ENCODE peak calls at places on chromosomes 1 and 21, in ten cellular contexts. One of them, this sample, is unnamed.

GRCh38 chr21:42463861-42464515 is 32.0 kb downstream of the RSPH1 start:
- DNase-seq in tibial artery: no peak
- DNase-seq in mammary epithelial cell: peak; percentile 53
- DNase-seq in sigmoid colon: no peak
- DNase-seq in keratinocyte: no peak
- DNase-seq in stomach: peak; percentile 73
- DNase-seq in IMR-90: peak; percentile 68
- DNase-seq in colonic mucosa: peak; percentile 76
- DNase-seq in mucosa of descending colon: peak; percentile 70
- DNase-seq in A549: peak; percentile 80
- DNase-seq in this sample: peak; percentile 47

GRCh38 chr1:7225711-7226505 is 440.7 kb downstream of the CAMTA1 start:
- DNase-seq in tibial artery: no peak
- DNase-seq in mammary epithelial cell: no peak
- DNase-seq in sigmoid colon: no peak
- DNase-seq in keratinocyte: no peak
- DNase-seq in stomach: no peak
- DNase-seq in IMR-90: no peak
- DNase-seq in colonic mucosa: peak; percentile 2
- DNase-seq in mucosa of descending colon: no peak
- DNase-seq in A549: no peak
- DNase-seq in this sample: no peak

GRCh38 chr1:69421286-69421685 is 146.4 kb upstream of the LRRC7 start:
- DNase-seq in tibial artery: no peak
- DNase-seq in mammary epithelial cell: peak; percentile 63
- DNase-seq in sigmoid colon: no peak
- DNase-seq in keratinocyte: no peak
- DNase-seq in stomach: no peak
- DNase-seq in IMR-90: no peak
- DNase-seq in colonic mucosa: no peak
- DNase-seq in mucosa of descending colon: no peak
- DNase-seq in A549: no peak
- DNase-seq in this sample: no peak

GRCh38 chr1:151858030-151858746 is 4.7 kb upstream of the THEM5 start:
- DNase-seq in tibial artery: no peak
- DNase-seq in mammary epithelial cell: peak; percentile 61
- DNase-seq in sigmoid colon: no peak
- DNase-seq in keratinocyte: no peak
- DNase-seq in stomach: no peak
- DNase-seq in IMR-90: peak; percentile 29
- DNase-seq in colonic mucosa: no peak
- DNase-seq in mucosa of descending colon: no peak
- DNase-seq in A549: no peak
- DNase-seq in this sample: no peak

GRCh38 chr1:155934933-155935590 is 849 bp upstream of the KHDC4 start:
- DNase-seq in tibial artery: no peak
- DNase-seq in mammary epithelial cell: no peak
- DNase-seq in sigmoid colon: no peak
- DNase-seq in keratinocyte: no peak
- DNase-seq in stomach: no peak
- DNase-seq in IMR-90: no peak
- DNase-seq in colonic mucosa: no peak
- DNase-seq in mucosa of descending colon: peak; percentile 31
- DNase-seq in A549: no peak
- DNase-seq in this sample: no peak

GRCh38 chr1:204685236-204686006 is at the start of gene LRRN2:
- DNase-seq in tibial artery: no peak
- DNase-seq in mammary epithelial cell: no peak
- DNase-seq in sigmoid colon: peak; percentile 75
- DNase-seq in keratinocyte: no peak
- DNase-seq in stomach: no peak
- DNase-seq in IMR-90: no peak
- DNase-seq in colonic mucosa: peak; percentile 69
- DNase-seq in mucosa of descending colon: peak; percentile 70
- DNase-seq in A549: peak; percentile 28
- DNase-seq in this sample: peak; percentile 53

GRCh38 chr1:213244664-213245091 is 193.6 kb downstream of the RPS6KC1 start:
- DNase-seq in tibial artery: no peak
- DNase-seq in mammary epithelial cell: peak; percentile 14
- DNase-seq in sigmoid colon: no peak
- DNase-seq in keratinocyte: no peak
- DNase-seq in stomach: no peak
- DNase-seq in IMR-90: peak; percentile 65
- DNase-seq in colonic mucosa: peak; percentile 22
- DNase-seq in mucosa of descending colon: no peak
- DNase-seq in A549: peak; percentile 49
- DNase-seq in this sample: peak; percentile 47

GRCh38 chr1:96538883-96539282 is 182.7 kb upstream of the PTBP2 start:
- DNase-seq in tibial artery: peak; percentile 66
- DNase-seq in mammary epithelial cell: no peak
- DNase-seq in sigmoid colon: peak; percentile 85
- DNase-seq in keratinocyte: no peak
- DNase-seq in stomach: no peak
- DNase-seq in IMR-90: peak; percentile 94
- DNase-seq in colonic mucosa: peak; percentile 35
- DNase-seq in mucosa of descending colon: peak; percentile 31
- DNase-seq in A549: no peak
- DNase-seq in this sample: peak; percentile 16

GRCh38 chr1:55635856-55636255 is 420.7 kb upstream of the USP24 start:
- DNase-seq in tibial artery: peak; percentile 39
- DNase-seq in mammary epithelial cell: no peak
- DNase-seq in sigmoid colon: no peak
- DNase-seq in keratinocyte: no peak
- DNase-seq in stomach: no peak
- DNase-seq in IMR-90: peak; percentile 43
- DNase-seq in colonic mucosa: no peak
- DNase-seq in mucosa of descending colon: no peak
- DNase-seq in A549: no peak
- DNase-seq in this sample: no peak

GRCh38 chr1:19310720-19311502 is 1.0 kb downstream of the AKR7A2 start:
- DNase-seq in tibial artery: no peak
- DNase-seq in mammary epithelial cell: no peak
- DNase-seq in sigmoid colon: peak; percentile 40
- DNase-seq in keratinocyte: no peak
- DNase-seq in stomach: no peak
- DNase-seq in IMR-90: peak; percentile 18
- DNase-seq in colonic mucosa: peak; percentile 53
- DNase-seq in mucosa of descending colon: peak; percentile 39
- DNase-seq in A549: no peak
- DNase-seq in this sample: no peak

GRCh38 chr1:224585051-224585450 is 31.1 kb upstream of the CNIH3 start:
- DNase-seq in tibial artery: no peak
- DNase-seq in mammary epithelial cell: no peak
- DNase-seq in sigmoid colon: no peak
- DNase-seq in keratinocyte: no peak
- DNase-seq in stomach: no peak
- DNase-seq in IMR-90: no peak
- DNase-seq in colonic mucosa: no peak
- DNase-seq in mucosa of descending colon: no peak
- DNase-seq in A549: no peak
- DNase-seq in this sample: no peak

GRCh38 chr1:195960580-195960979 is 647.7 kb downstream of the KCNT2 start:
- DNase-seq in tibial artery: no peak
- DNase-seq in mammary epithelial cell: no peak
- DNase-seq in sigmoid colon: no peak
- DNase-seq in keratinocyte: no peak
- DNase-seq in stomach: no peak
- DNase-seq in IMR-90: no peak
- DNase-seq in colonic mucosa: no peak
- DNase-seq in mucosa of descending colon: no peak
- DNase-seq in A549: no peak
- DNase-seq in this sample: no peak

GRCh38 chr1:5273280-5274003 is 619.0 kb downstream of the AJAP1 start:
- DNase-seq in tibial artery: no peak
- DNase-seq in mammary epithelial cell: no peak
- DNase-seq in sigmoid colon: peak; percentile 12
- DNase-seq in keratinocyte: no peak
- DNase-seq in stomach: no peak
- DNase-seq in IMR-90: no peak
- DNase-seq in colonic mucosa: no peak
- DNase-seq in mucosa of descending colon: no peak
- DNase-seq in A549: no peak
- DNase-seq in this sample: no peak

GRCh38 chr1:59025898-59026426 is 242.1 kb upstream of the JUN start:
- DNase-seq in tibial artery: no peak
- DNase-seq in mammary epithelial cell: no peak
- DNase-seq in sigmoid colon: no peak
- DNase-seq in keratinocyte: no peak
- DNase-seq in stomach: no peak
- DNase-seq in IMR-90: peak; percentile 47
- DNase-seq in colonic mucosa: no peak
- DNase-seq in mucosa of descending colon: no peak
- DNase-seq in A549: no peak
- DNase-seq in this sample: no peak

GRCh38 chr21:43933680-43934079 is 68.7 kb downstream of the AGPAT3 start:
- DNase-seq in tibial artery: no peak
- DNase-seq in mammary epithelial cell: no peak
- DNase-seq in sigmoid colon: no peak
- DNase-seq in keratinocyte: no peak
- DNase-seq in stomach: no peak
- DNase-seq in IMR-90: no peak
- DNase-seq in colonic mucosa: no peak
- DNase-seq in mucosa of descending colon: no peak
- DNase-seq in A549: no peak
- DNase-seq in this sample: no peak

GRCh38 chr1:201565024-201565730 is 26.2 kb downstream of the NAV1 start:
- DNase-seq in tibial artery: no peak
- DNase-seq in mammary epithelial cell: no peak
- DNase-seq in sigmoid colon: peak; percentile 86
- DNase-seq in keratinocyte: no peak
- DNase-seq in stomach: no peak
- DNase-seq in IMR-90: no peak
- DNase-seq in colonic mucosa: no peak
- DNase-seq in mucosa of descending colon: no peak
- DNase-seq in A549: no peak
- DNase-seq in this sample: no peak
- H3K4me1 ChIP-seq in tibial artery: peaks cover 9% of the 10 kb centered on the region
- H3K4me1 ChIP-seq in mammary epithelial cell: peaks cover 11% of the 10 kb centered on the region
- H3K4me1 ChIP-seq in sigmoid colon: no peaks in the 10 kb centered on the region
- H3K4me1 ChIP-seq in keratinocyte: no peaks in the 10 kb centered on the region
- H3K4me1 ChIP-seq in stomach: peaks cover 3% of the 10 kb centered on the region
- H3K4me1 ChIP-seq in IMR-90: peaks cover 27% of the 10 kb centered on the region
- H3K4me1 ChIP-seq in colonic mucosa: no peaks in the 10 kb centered on the region
- H3K4me1 ChIP-seq in mucosa of descending colon: no peaks in the 10 kb centered on the region
- H3K4me1 ChIP-seq in A549: peaks cover 29% of the 10 kb centered on the region
- H3K4me1 ChIP-seq in this sample: peaks cover 9% of the 10 kb centered on the region

DNA sequence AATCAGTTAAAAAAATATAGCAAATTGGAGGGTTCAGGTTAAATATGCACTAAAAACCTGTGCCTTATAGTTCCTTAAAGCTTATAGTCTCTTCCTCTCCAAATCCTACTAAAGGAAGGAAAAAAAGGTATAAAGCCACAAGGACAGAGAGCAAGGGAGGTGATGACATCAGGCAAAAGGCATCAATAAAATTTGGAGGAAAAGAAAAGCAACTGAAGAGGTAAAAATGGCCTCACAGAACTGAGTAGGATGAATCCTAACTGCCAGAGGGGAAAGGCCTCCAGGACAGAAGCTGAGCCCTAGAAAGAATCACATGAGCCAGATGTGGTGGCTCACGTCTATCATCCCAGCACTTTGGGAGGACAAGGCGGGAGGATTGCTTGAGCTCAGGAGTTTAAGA is 8.1 kb downstream of the CCSAP start:
- DNase-seq in tibial artery: no peak
- DNase-seq in mammary epithelial cell: no peak
- DNase-seq in sigmoid colon: no peak
- DNase-seq in keratinocyte: no peak
- DNase-seq in stomach: no peak
- DNase-seq in IMR-90: no peak
- DNase-seq in colonic mucosa: no peak
- DNase-seq in mucosa of descending colon: no peak
- DNase-seq in A549: no peak
- DNase-seq in this sample: no peak
- TF ChIP-seq CTCF in tibial artery: no peak
- TF ChIP-seq CTCF in mammary epithelial cell: no peak
- TF ChIP-seq CTCF in sigmoid colon: no peak
- TF ChIP-seq CTCF in keratinocyte: no peak
- TF ChIP-seq CTCF in stomach: no peak
- TF ChIP-seq CTCF in IMR-90: no peak
- TF ChIP-seq CTCF in colonic mucosa: no peak
- TF ChIP-seq CTCF in mucosa of descending colon: no peak
- TF ChIP-seq CTCF in A549: no peak
- TF ChIP-seq CTCF in this sample: no peak

GRCh38 chr1:198774418-198774817 is 135.6 kb downstream of the PTPRC start:
- DNase-seq in tibial artery: no peak
- DNase-seq in mammary epithelial cell: no peak
- DNase-seq in sigmoid colon: no peak
- DNase-seq in keratinocyte: no peak
- DNase-seq in stomach: no peak
- DNase-seq in IMR-90: no peak
- DNase-seq in colonic mucosa: no peak
- DNase-seq in mucosa of descending colon: no peak
- DNase-seq in A549: no peak
- DNase-seq in this sample: no peak

GRCh38 chr1:198775606-198776005 is 136.8 kb downstream of the PTPRC start:
- DNase-seq in tibial artery: peak; percentile 24
- DNase-seq in mammary epithelial cell: no peak
- DNase-seq in sigmoid colon: no peak
- DNase-seq in keratinocyte: no peak
- DNase-seq in stomach: no peak
- DNase-seq in IMR-90: peak; percentile 46
- DNase-seq in colonic mucosa: no peak
- DNase-seq in mucosa of descending colon: no peak
- DNase-seq in A549: no peak
- DNase-seq in this sample: no peak

GRCh38 chr1:198776602-198777029 is 137.8 kb downstream of the PTPRC start:
- DNase-seq in tibial artery: peak; percentile 41
- DNase-seq in mammary epithelial cell: peak; percentile 98
- DNase-seq in sigmoid colon: peak; percentile 71
- DNase-seq in keratinocyte: peak; percentile 56
- DNase-seq in stomach: no peak
- DNase-seq in IMR-90: peak; percentile 98
- DNase-seq in colonic mucosa: no peak
- DNase-seq in mucosa of descending colon: peak; percentile 19
- DNase-seq in A549: no peak
- DNase-seq in this sample: no peak

GRCh38 chr1:198780376-198780775 is 141.5 kb downstream of the PTPRC start:
- DNase-seq in tibial artery: no peak
- DNase-seq in mammary epithelial cell: no peak
- DNase-seq in sigmoid colon: no peak
- DNase-seq in keratinocyte: no peak
- DNase-seq in stomach: no peak
- DNase-seq in IMR-90: peak; percentile 26
- DNase-seq in colonic mucosa: no peak
- DNase-seq in mucosa of descending colon: no peak
- DNase-seq in A549: no peak
- DNase-seq in this sample: no peak

GRCh38 chr1:198778049-198778448 is 139.2 kb downstream of the PTPRC start:
- DNase-seq in tibial artery: peak; percentile 32
- DNase-seq in mammary epithelial cell: no peak
- DNase-seq in sigmoid colon: no peak
- DNase-seq in keratinocyte: no peak
- DNase-seq in stomach: no peak
- DNase-seq in IMR-90: peak; percentile 9
- DNase-seq in colonic mucosa: peak; percentile 31
- DNase-seq in mucosa of descending colon: peak; percentile 22
- DNase-seq in A549: no peak
- DNase-seq in this sample: peak; percentile 5
- H3K4me1 ChIP-seq in tibial artery: no peaks in the 10 kb centered on the region
- H3K4me1 ChIP-seq in mammary epithelial cell: peaks cover 33% of the 10 kb centered on the region
- H3K4me1 ChIP-seq in sigmoid colon: no peaks in the 10 kb centered on the region
- H3K4me1 ChIP-seq in keratinocyte: peaks cover 16% of the 10 kb centered on the region
- H3K4me1 ChIP-seq in stomach: no peaks in the 10 kb centered on the region
- H3K4me1 ChIP-seq in IMR-90: peaks cover 13% of the 10 kb centered on the region
- H3K4me1 ChIP-seq in colonic mucosa: no peaks in the 10 kb centered on the region
- H3K4me1 ChIP-seq in mucosa of descending colon: no peaks in the 10 kb centered on the region
- H3K4me1 ChIP-seq in A549: no peaks in the 10 kb centered on the region
- H3K4me1 ChIP-seq in this sample: no peaks in the 10 kb centered on the region

GRCh38 chr1:165768513-165769394 is at the start of gene TMCO1:
- DNase-seq in tibial artery: peak; percentile 97
- DNase-seq in mammary epithelial cell: peak; percentile 97
- DNase-seq in sigmoid colon: peak; percentile 98
- DNase-seq in keratinocyte: peak; percentile 58
- DNase-seq in stomach: peak; percentile 95
- DNase-seq in IMR-90: peak; percentile 99
- DNase-seq in colonic mucosa: peak; percentile 98
- DNase-seq in mucosa of descending colon: peak; percentile 97
- DNase-seq in A549: peak; percentile 98
- DNase-seq in this sample: peak; percentile 96
- TF ChIP-seq CTCF in tibial artery: no peak
- TF ChIP-seq CTCF in mammary epithelial cell: peak; percentile 33
- TF ChIP-seq CTCF in sigmoid colon: no peak
- TF ChIP-seq CTCF in keratinocyte: peak; percentile 33
- TF ChIP-seq CTCF in stomach: peak; percentile 19
- TF ChIP-seq CTCF in IMR-90: peak; percentile 22
- TF ChIP-seq CTCF in colonic mucosa: no peak
- TF ChIP-seq CTCF in mucosa of descending colon: no peak
- TF ChIP-seq CTCF in A549: no peak
- TF ChIP-seq CTCF in this sample: peak; percentile 34

This sample was measured in BE2C.